ENCODE peak calls at places on chromosome 5, in ten cellular contexts. Y, W, D, I, X, T, A, U, J and C are unnamed samples.

GRCh38 chr5:153974131-153974812 is 64.4 kb downstream of the FAM114A2 start:
- DNase-seq in A (no peak), I (peak), X (peak), W (no peak), U (peak), Y (no peak), T (peak), J (no peak), D (peak), C (peak)

GRCh38 chr5:122183098-122183794 is 53.9 kb downstream of the ZNF474 start:
- DNase-seq in U (no peak), I (peak), X (peak), T (peak), J (peak), Y (no peak), D (no peak), A (no peak), W (no peak), C (peak)

GRCh38 chr5:96946381-96946780 is 10.5 kb downstream of the LNPEP start:
- DNase-seq in W (no peak), X (no peak), I (no peak), T (no peak), J (no peak), A (no peak), U (no peak), D (no peak), Y (no peak), C (no peak)

GRCh38 chr5:82397741-82398320 is 119.7 kb upstream of the RPS23 start:
- DNase-seq in D (no peak), I (no peak), W (no peak), A (no peak), U (no peak), Y (no peak), T (no peak), J (no peak), X (no peak), C (no peak)

GRCh38 chr5:85049020-85049419 is 664.3 kb upstream of the EDIL3 start:
- DNase-seq in T (no peak), X (no peak), J (no peak), U (no peak), Y (no peak), D (peak), A (no peak), W (no peak), I (no peak), C (peak)

GRCh38 chr5:146007270-146007669 is 70.9 kb downstream of the SH3RF2 start:
- DNase-seq in I (no peak), X (no peak), A (no peak), U (no peak), J (no peak), D (peak), W (no peak), T (peak), Y (no peak), C (no peak)

GRCh38 chr5:133222040-133222439 is 170.2 kb downstream of the HSPA4 start:
- DNase-seq in A (no peak), W (no peak), U (no peak), D (no peak), X (no peak), I (no peak), J (no peak), Y (no peak), T (no peak), C (no peak)

GRCh38 chr5:66717455-66718373 is 121.5 kb downstream of the MAST4 start:
- DNase-seq in A (no peak), I (no peak), U (no peak), X (no peak), W (no peak), T (no peak), D (no peak), J (peak), Y (no peak), C (no peak)

GRCh38 chr5:65100846-65101678 is 332.3 kb downstream of the CWC27 start:
- DNase-seq in D (peak), T (peak), J (peak), X (peak), I (peak), A (no peak), W (no peak), U (peak), Y (no peak), C (peak)

GRCh38 chr5:173925449-173926071 is 37.4 kb downstream of the CPEB4 start:
- DNase-seq in D (no peak), X (peak), T (no peak), U (peak), I (peak), W (no peak), J (peak), Y (peak), A (no peak), C (no peak)

GRCh38 chr5:28397502-28397941 is 1359.1 kb upstream of the CDH9 start:
- DNase-seq in Y (no peak), T (no peak), J (no peak), X (no peak), I (no peak), W (no peak), A (no peak), D (no peak), U (no peak), C (no peak)

GRCh38 chr5:132011561-132012384 is at the start of gene ACSL6:
- DNase-seq in T (peak), J (peak), X (peak), A (no peak), Y (peak), W (no peak), I (no peak), U (peak), D (no peak), C (no peak)

GRCh38 chr5:14663734-14664269 is 716 bp upstream of the OTULIN start:
- DNase-seq in W (no peak), A (no peak), I (peak), D (no peak), J (no peak), X (peak), U (no peak), Y (peak), T (peak), C (peak)

GRCh38 chr5:310941-311434 is 10.5 kb upstream of the AHRR start:
- DNase-seq in T (peak), J (no peak), D (no peak), A (no peak), X (peak), W (no peak), I (no peak), U (no peak), Y (no peak), C (no peak)

GRCh38 chr5:103259705-103260355 is 1.3 kb downstream of the MACIR start:
- DNase-seq in U (peak), Y (peak), T (no peak), X (no peak), D (peak), W (no peak), A (no peak), I (peak), J (peak), C (peak)

GRCh38 chr5:95027151-95027721 is 257.7 kb downstream of the MCTP1 start:
- DNase-seq in U (no peak), Y (no peak), W (no peak), D (no peak), I (no peak), T (no peak), A (no peak), X (no peak), J (no peak), C (no peak)

GRCh38 chr5:114450516-114450909 is 88.6 kb downstream of the KCNN2 start:
- DNase-seq in J (no peak), T (no peak), I (peak), X (no peak), D (no peak), U (peak), W (no peak), Y (no peak), A (no peak), C (no peak)

GRCh38 chr5:131735393-131735792 is 61.4 kb downstream of the FNIP1 start:
- DNase-seq in X (no peak), T (no peak), A (no peak), J (no peak), Y (no peak), U (no peak), I (no peak), D (no peak), W (no peak), C (no peak)

GRCh38 chr5:51395666-51396356 is 12.6 kb downstream of the ISL1 start:
- DNase-seq in X (no peak), A (no peak), I (no peak), W (no peak), T (no peak), D (no peak), J (no peak), Y (no peak), U (no peak), C (no peak)

GRCh38 chr5:166074839-166075481 is 2216.5 kb upstream of the WWC1 start:
- DNase-seq in Y (no peak), X (no peak), D (no peak), I (no peak), U (no peak), W (no peak), T (no peak), A (no peak), J (no peak), C (no peak)

GRCh38 chr5:19240150-19240549 is 747.9 kb downstream of the CDH18 start:
- DNase-seq in I (no peak), X (no peak), U (no peak), J (no peak), T (peak), A (no peak), Y (no peak), W (no peak), D (no peak), C (peak)

GRCh38 chr5:16913840-16914435 is 22.1 kb downstream of the MYO10 start:
- DNase-seq in J (no peak), X (peak), D (no peak), W (no peak), U (no peak), Y (no peak), I (no peak), T (no peak), A (no peak), C (no peak)

GRCh38 chr5:9903806-9904205 is 273.7 kb upstream of the TAS2R1 start:
- DNase-seq in Y (no peak), A (no peak), U (no peak), W (no peak), D (no peak), T (no peak), J (no peak), X (no peak), I (no peak), C (no peak)

GRCh38 chr5:66209794-66210193 is 65.7 kb downstream of the SREK1 start:
- DNase-seq in J (no peak), T (no peak), D (no peak), Y (no peak), U (no peak), X (no peak), A (no peak), I (no peak), W (no peak), C (no peak)

GRCh38 chr5:61332891-61333350 is 863 bp downstream of the ZSWIM6 start:
- DNase-seq in I (no peak), D (no peak), A (peak), W (peak), U (peak), T (peak), Y (peak), X (peak), J (peak), C (peak)
- TF ChIP-seq POLR2A in I (no peak), D (no peak), A (no peak), W (no peak), U (no peak), T (peak), Y (no peak), X (no peak), J (no peak), C (no peak)

DNA sequence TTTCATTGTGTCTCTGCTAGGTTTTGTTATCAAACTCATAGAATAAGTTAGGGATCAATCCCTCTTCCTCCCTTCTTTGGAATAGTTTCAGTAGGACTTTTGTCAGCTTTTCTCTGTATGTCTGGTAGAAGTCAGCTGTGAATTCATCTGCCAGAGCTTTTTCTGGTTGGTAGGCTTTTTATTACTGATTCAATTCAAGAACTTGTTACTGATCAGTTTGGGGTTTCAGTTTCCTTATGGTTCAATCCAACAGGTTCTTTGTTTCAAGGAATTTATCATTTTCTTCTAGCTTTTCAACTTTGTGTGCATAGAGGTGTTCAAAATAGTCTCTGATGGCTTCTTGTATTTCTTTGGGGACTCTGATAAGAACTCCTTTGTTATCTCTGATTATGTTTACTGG is 221.7 kb downstream of the FGF10 start:
- DNase-seq in A (no peak), Y (no peak), T (no peak), J (no peak), D (no peak), I (no peak), X (no peak), W (no peak), U (no peak), C (no peak)
- TF ChIP-seq POLR2A in A (no peak), Y (no peak), T (no peak), J (no peak), D (no peak), I (no peak), X (no peak), W (no peak), U (no peak), C (no peak)

DNA sequence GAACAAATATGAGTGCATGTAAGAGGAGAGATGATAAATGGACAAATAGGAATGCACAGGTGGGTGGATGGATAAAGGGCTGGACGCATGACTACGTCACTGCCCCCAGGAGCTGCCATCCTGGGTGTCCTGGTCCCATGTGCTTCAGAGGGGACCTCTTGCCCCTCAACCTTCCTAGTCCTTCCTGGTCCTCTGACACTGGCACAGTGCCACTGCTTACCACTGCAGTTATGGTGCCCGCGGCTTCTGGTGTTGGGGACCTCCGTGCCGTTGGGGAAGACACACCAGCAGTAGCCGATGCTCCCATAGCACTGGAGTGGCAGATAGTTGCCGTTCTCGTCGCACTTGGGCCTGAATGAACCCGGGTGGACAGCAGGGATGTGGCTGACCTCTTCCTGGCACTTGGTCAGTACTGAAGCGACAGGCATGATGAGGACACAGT is 9.8 kb downstream of the CD74 start:
- DNase-seq in A (no peak), I (no peak), U (no peak), Y (no peak), W (no peak), X (no peak), D (no peak), T (no peak), J (no peak), C (no peak)
- TF ChIP-seq POLR2A in A (peak), I (no peak), U (no peak), Y (no peak), W (peak), X (no peak), D (peak), T (no peak), J (no peak), C (no peak)

GRCh38 chr5:1344975-1345838 is at the start of gene CLPTM1L:
- DNase-seq in U (peak), X (peak), W (peak), Y (peak), T (peak), I (peak), J (peak), A (peak), D (peak), C (peak)
- TF ChIP-seq POLR2A in U (peak), X (peak), W (peak), Y (peak), T (peak), I (peak), J (peak), A (peak), D (peak), C (peak)

DNA sequence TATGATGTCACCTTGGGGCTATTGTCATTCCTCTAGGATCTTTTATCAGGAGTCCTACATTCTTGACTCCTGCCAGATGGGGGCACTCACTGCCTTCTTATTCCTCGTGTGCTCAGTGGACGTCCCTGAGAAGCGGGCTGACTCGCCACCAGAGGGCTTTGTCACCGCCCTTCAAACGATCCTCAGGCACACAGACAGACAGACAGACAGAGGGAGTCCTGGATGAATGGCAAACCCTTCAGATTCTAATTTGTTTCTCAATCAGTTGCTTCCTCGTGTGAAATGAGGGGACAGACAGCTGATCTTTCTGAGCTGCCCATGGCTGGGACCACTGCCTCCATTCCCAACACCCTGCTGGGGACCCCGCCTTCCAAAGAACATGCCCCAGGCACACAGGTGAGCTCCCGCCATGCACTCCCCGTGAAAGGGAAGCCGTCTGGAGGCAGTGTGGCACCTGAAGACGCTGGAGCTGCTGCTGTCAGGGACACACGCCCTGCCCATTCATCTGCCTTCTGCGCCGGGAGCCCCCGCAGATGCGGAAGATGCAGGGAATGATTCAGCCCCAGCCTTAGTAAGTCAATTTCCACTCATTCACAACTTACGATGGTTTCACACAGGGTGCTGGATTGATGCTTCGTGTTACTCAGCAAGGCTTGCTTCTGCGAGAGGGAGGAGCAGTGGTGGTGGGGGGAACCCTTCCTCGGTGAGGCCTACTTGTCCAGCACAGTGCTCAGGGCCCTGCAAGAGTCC is 24.9 kb upstream of the SH3PXD2B start:
- DNase-seq in D (peak), X (peak), J (peak), W (peak), U (peak), T (peak), Y (peak), A (peak), I (peak), C (peak)
- TF ChIP-seq POLR2A in D (no peak), X (no peak), J (no peak), W (no peak), U (no peak), T (no peak), Y (peak), A (no peak), I (no peak), C (no peak)

GRCh38 chr5:179060116-179061008 is at the start of gene ZNF354C:
- DNase-seq in J (peak), I (peak), T (peak), D (no peak), U (peak), Y (peak), A (no peak), X (peak), W (no peak), C (no peak)
- TF ChIP-seq POLR2A in J (peak), I (no peak), T (no peak), D (no peak), U (peak), Y (no peak), A (no peak), X (peak), W (no peak), C (no peak)

GRCh38 chr5:158121678-158122077 is 262.7 kb upstream of the CLINT1 start:
- DNase-seq in D (no peak), W (no peak), A (no peak), I (no peak), J (no peak), T (no peak), Y (no peak), X (no peak), U (no peak), C (no peak)
- TF ChIP-seq POLR2A in D (no peak), W (no peak), A (no peak), I (no peak), J (no peak), T (no peak), Y (no peak), X (no peak), U (no peak), C (no peak)

GRCh38 chr5:72177538-72177937 is 70.3 kb downstream of the MAP1B start:
- DNase-seq in U (no peak), Y (no peak), T (no peak), W (no peak), J (no peak), A (no peak), X (no peak), D (no peak), I (no peak), C (no peak)
- TF ChIP-seq POLR2A in U (no peak), Y (no peak), T (no peak), W (no peak), J (no peak), A (no peak), X (no peak), D (no peak), I (no peak), C (no peak)